ENCODE peak calls at places on chromosomes 4 and X, in eight cellular contexts. V is pancreas, T is left lung, C is Peyer's patch, X is fibroblast of lung, N is heart right ventricle, B is GM23248, Y is cardiac muscle cell. M is an unnamed sample.

GRCh38 chr4:1990676-1991075 is 18.1 kb downstream of the NELFA start:
- DNase-seq in B (no peak), V (no peak), N (no peak), Y (no peak), T (no peak), C (no peak), X (no peak), M (no peak)

GRCh38 chrX:110432066-110432465 is 73.4 kb downstream of the RTL9 start:
- DNase-seq in T (no peak), X (no peak), B (no peak), V (no peak), N (no peak), Y (no peak), C (no peak), M (no peak)

GRCh38 chrX:119067023-119067739 is 5.6 kb upstream of the CT47C1 start:
- DNase-seq in T (no peak), N (peak; percentile 46), V (no peak), X (peak; percentile 34), Y (peak; percentile 70), B (peak; percentile 80), C (peak; percentile 51), M (peak; percentile 43)

GRCh38 chr4:123603165-123603564 is 206.6 kb downstream of the SPRY1 start:
- DNase-seq in V (no peak), C (peak; percentile 63), N (no peak), T (no peak), X (peak; percentile 60), B (peak; percentile 14), Y (peak; percentile 67), M (peak; percentile 27)

GRCh38 chrX:49165901-49166881 is 3.6 kb downstream of the MAGIX start:
- DNase-seq in B (peak; percentile 17), C (peak; percentile 88), Y (peak; percentile 76), V (peak; percentile 86), T (peak; percentile 79), N (peak; percentile 83), X (peak; percentile 76), M (peak; percentile 58)

GRCh38 chr4:1041147-1041935 is 29.9 kb downstream of the FGFRL1 start:
- DNase-seq in C (no peak), T (no peak), B (peak; percentile 82), N (no peak), X (peak; percentile 76), Y (peak; percentile 66), V (peak; percentile 66), M (peak; percentile 24)

GRCh38 chr4:3045500-3045850 is 28.9 kb downstream of the HTT-AS start:
- DNase-seq in C (no peak), X (peak; percentile 63), Y (peak; percentile 72), T (peak; percentile 85), V (no peak), N (no peak), B (peak; percentile 43), M (peak; percentile 93)

GRCh38 chr4:111064342-111064993 is 441.6 kb upstream of the PITX2 start:
- DNase-seq in Y (peak; percentile 0), N (no peak), V (no peak), X (peak; percentile 86), B (peak; percentile 98), T (no peak), C (no peak), M (peak; percentile 55)

GRCh38 chrX:131792356-131792749 is 230.7 kb upstream of the STK26 start:
- DNase-seq in Y (no peak), T (peak; percentile 88), X (peak; percentile 83), N (peak; percentile 16), C (no peak), V (peak; percentile 88), B (no peak), M (peak; percentile 87)

GRCh38 chr4:153731239-153731638 is 28.6 kb downstream of the RNF175 start:
- DNase-seq in Y (peak; percentile 86), B (peak; percentile 83), N (no peak), V (no peak), T (no peak), X (peak; percentile 75), C (no peak), M (peak; percentile 79)

GRCh38 chr4:97643179-97643578 is 500.1 kb downstream of the STPG2 start:
- DNase-seq in N (no peak), Y (no peak), V (no peak), C (no peak), X (no peak), B (no peak), T (no peak), M (no peak)

GRCh38 chr4:139576219-139576618 is 20.2 kb upstream of the SETD7 start:
- DNase-seq in N (no peak), V (no peak), Y (peak; percentile 32), C (no peak), B (no peak), T (no peak), X (peak; percentile 84), M (peak; percentile 54)

GRCh38 chrX:155985208-155985607 is 12.3 kb upstream of the IL9R start:
- DNase-seq in C (no peak), Y (no peak), V (no peak), T (no peak), B (no peak), N (no peak), X (no peak), M (no peak)

GRCh38 chr4:181301735-181302380 is 941.3 kb upstream of the TENM3 start:
- DNase-seq in T (peak; percentile 34), N (no peak), X (peak; percentile 18), B (peak; percentile 3), C (peak; percentile 74), Y (peak; percentile 14), V (peak; percentile 61), M (peak; percentile 11)

GRCh38 chr4:183424109-183424751 is 20.2 kb upstream of the CDKN2AIP start:
- DNase-seq in N (no peak), V (no peak), B (no peak), X (no peak), T (no peak), Y (no peak), C (no peak), M (no peak)

GRCh38 chrX:100643943-100644587 is at the start of gene SRPX2:
- DNase-seq in T (peak; percentile 39), V (no peak), C (no peak), Y (peak; percentile 89), X (peak; percentile 91), N (peak; percentile 24), B (peak; percentile 90), M (peak; percentile 81)

GRCh38 chrX:124001581-124001980 is 40.1 kb downstream of the STAG2 start:
- DNase-seq in C (no peak), N (no peak), X (no peak), V (no peak), T (no peak), B (no peak), Y (no peak), M (no peak)

GRCh38 chr4:97238956-97239698 is 904.1 kb downstream of the STPG2 start:
- DNase-seq in B (no peak), Y (no peak), X (no peak), T (no peak), N (no peak), V (no peak), C (no peak), M (no peak)

GRCh38 chrX:47297874-47298273 is 65.1 kb downstream of the USP11 start:
- DNase-seq in C (no peak), T (no peak), X (no peak), B (no peak), Y (no peak), V (no peak), N (no peak), M (no peak)

GRCh38 chr4:129362685-129363274 is 266.8 kb downstream of the C4orf33 start:
- DNase-seq in V (no peak), C (no peak), N (peak; percentile 51), Y (peak; percentile 86), T (no peak), X (peak; percentile 50), B (peak; percentile 70), M (peak; percentile 63)

GRCh38 chr4:78432896-78433295 is 118.7 kb upstream of the ANXA3 start:
- DNase-seq in V (no peak), X (peak; percentile 67), Y (peak; percentile 41), N (no peak), B (peak; percentile 80), C (no peak), T (no peak), M (peak; percentile 11)

GRCh38 chr4:8514391-8514790 is 65.8 kb upstream of the GPR78 start:
- DNase-seq in V (no peak), Y (no peak), N (no peak), X (no peak), C (no peak), T (no peak), B (no peak), M (no peak)

GRCh38 chr4:139282375-139283075 is 2.5 kb upstream of the MGARP start:
- DNase-seq in B (peak; percentile 55), T (no peak), Y (peak; percentile 51), C (no peak), V (no peak), N (no peak), X (peak; percentile 85), M (peak; percentile 25)

GRCh38 chr4:1026115-1026514 is 14.7 kb downstream of the FGFRL1 start:
- DNase-seq in B (no peak), T (no peak), C (peak; percentile 67), X (no peak), V (no peak), Y (no peak), N (peak; percentile 45), M (no peak)

GRCh38 chr4:94758141-94758699 is 465 bp downstream of the BMPR1B start:
- DNase-seq in C (peak; percentile 47), B (peak; percentile 67), Y (peak; percentile 22), V (peak; percentile 85), X (peak; percentile 41), N (no peak), T (no peak), M (peak; percentile 14)

GRCh38 chr4:159021597-159022385 is 81.1 kb upstream of the RAPGEF2 start:
- DNase-seq in V (no peak), X (no peak), C (no peak), Y (no peak), T (no peak), B (no peak), N (no peak), M (no peak)
- H3K4me3 ChIP-seq in V (no peak overlapping the region), X (no peak overlapping the region), C (no peak overlapping the region), Y (no peak overlapping the region), T (no peak overlapping the region), B (no peak overlapping the region), N (no peak overlapping the region), M (no peak overlapping the region)

GRCh38 chrX:106783716-106784115 is 18.8 kb upstream of the TBC1D8B start:
- DNase-seq in Y (no peak), V (no peak), N (no peak), B (no peak), T (no peak), X (no peak), C (no peak), M (no peak)
- H3K27me3 ChIP-seq in Y (no peaks in the 10 kb centered on the region), V (no peaks in the 10 kb centered on the region), N (peaks cover 76% of the 10 kb centered on the region), B (no peaks in the 10 kb centered on the region), T (peaks cover 14% of the 10 kb centered on the region), X (no peaks in the 10 kb centered on the region), C (no peaks in the 10 kb centered on the region), M (no peaks in the 10 kb centered on the region)

DNA sequence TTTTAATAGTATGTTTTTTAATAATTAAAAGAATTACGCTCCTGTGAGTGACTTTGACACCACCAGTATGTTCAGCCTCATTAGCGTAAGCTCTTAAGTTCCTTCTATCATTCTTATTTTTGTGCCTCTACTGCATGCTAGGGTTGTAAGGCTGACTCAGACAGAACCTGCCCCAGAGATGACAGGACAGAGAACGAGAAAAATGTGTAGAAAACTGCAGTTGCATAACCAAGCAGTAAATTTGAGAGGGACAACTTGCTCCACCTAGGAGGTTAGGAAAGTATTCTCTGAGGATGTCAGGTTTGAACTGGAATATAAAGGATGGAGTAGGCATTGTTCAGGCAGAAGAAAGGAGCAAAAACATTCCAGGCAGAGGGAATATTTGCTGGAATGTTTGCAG is 98.7 kb downstream of the NFKB1 start:
- DNase-seq in B (no peak), N (no peak), Y (no peak), V (no peak), X (no peak), C (no peak), T (no peak), M (no peak)
- H3K36me3 ChIP-seq in B (peaks cover 38% of the 10 kb centered on the region), N (peaks cover 100% of the 10 kb centered on the region), Y (peaks cover 10% of the 10 kb centered on the region), V (peaks cover 7% of the 10 kb centered on the region), X (peaks cover 4% of the 10 kb centered on the region), C (peaks cover 91% of the 10 kb centered on the region), T (peaks cover 100% of the 10 kb centered on the region), M (peaks cover 51% of the 10 kb centered on the region)

GRCh38 chr4:176271749-176272148 is 2.7 kb upstream of the ASB5 start:
- DNase-seq in X (peak; percentile 51), N (no peak), T (no peak), V (no peak), C (no peak), Y (no peak), B (peak; percentile 65), M (peak; percentile 33)
- H3K4me3 ChIP-seq in X (no peak overlapping the region), N (no peak overlapping the region), T (no peak overlapping the region), V (no peak overlapping the region), C (no peak overlapping the region), Y (no peak overlapping the region), B (peak overlapping the region; percentile 67), M (no peak overlapping the region)

M was measured in brain microvascular endothelial cell.